ENCODE peak calls at places on chromosomes 6 and 20, in six cellular contexts. Y, N, W, S, Q and Z are unnamed samples.

GRCh38 chr6:72497186-72497585 is 124.7 kb upstream of the KCNQ5 start:
- DNase-seq in N (no peak), Q (no peak), Y (no peak), S (no peak), W (no peak), Z (no peak)

GRCh38 chr6:41734666-41735426 is 562 bp downstream of the TFEB start:
- DNase-seq in S (peak; percentile 75), N (peak; percentile 77), Y (peak; percentile 66), Q (peak; percentile 84), W (no peak), Z (peak; percentile 45)

GRCh38 chr6:148231572-148231971 is 111.1 kb upstream of the SASH1 start:
- DNase-seq in S (no peak), N (no peak), Q (no peak), W (no peak), Y (no peak), Z (no peak)

GRCh38 chr6:148747493-148748160 is 797 bp downstream of the UST start:
- DNase-seq in N (no peak), S (peak; percentile 84), Q (no peak), W (no peak), Y (peak; percentile 80), Z (no peak)

GRCh38 chr6:81892911-81893310 is 140.4 kb upstream of the TENT5A start:
- DNase-seq in W (no peak), Q (no peak), Y (no peak), N (no peak), S (no peak), Z (no peak)

GRCh38 chr20:62726716-62727583 is 18.3 kb downstream of the NTSR1 start:
- DNase-seq in S (no peak), Q (no peak), N (no peak), Y (no peak), W (no peak), Z (no peak)

GRCh38 chr6:141105481-141105880 is 1027.2 kb upstream of the GJE1 start:
- DNase-seq in S (no peak), W (no peak), N (no peak), Q (no peak), Y (peak; percentile 59), Z (no peak)

GRCh38 chr6:57262901-57263694 is 41.0 kb upstream of the RAB23 start:
- DNase-seq in S (no peak), N (no peak), Y (no peak), Q (no peak), W (no peak), Z (no peak)

GRCh38 chr20:4728121-4728520 is 6.4 kb downstream of the PRND start:
- DNase-seq in W (no peak), N (no peak), Y (no peak), S (no peak), Q (no peak), Z (no peak)
- TF ChIP-seq ATF3 in W (no peak), N (no peak), Y (no peak), S (no peak), Q (peak; percentile 44), Z (no peak)

DNA sequence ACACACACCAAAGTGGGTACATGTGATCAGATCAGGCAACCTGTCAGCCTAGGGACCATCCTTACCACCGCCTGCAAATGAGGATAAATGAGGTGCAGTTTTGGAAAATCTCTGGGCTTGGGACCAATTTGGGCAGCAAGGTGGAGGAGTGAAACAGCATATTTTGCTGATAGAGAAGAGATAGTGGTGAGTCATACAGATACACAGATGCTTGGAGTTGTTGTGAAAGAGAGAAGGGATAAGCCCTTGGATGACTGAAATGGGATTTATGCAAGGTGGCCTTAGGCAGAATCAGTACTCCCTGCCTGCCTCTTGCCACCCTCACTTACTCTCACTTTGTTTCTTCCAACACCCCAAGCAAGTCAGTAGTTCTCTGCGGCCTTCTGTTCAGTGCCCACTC is 34.7 kb downstream of the BMP2 start:
- DNase-seq in Q (no peak), N (no peak), W (no peak), Y (no peak), S (no peak), Z (no peak)
- TF ChIP-seq ATF3 in Q (no peak), N (no peak), W (no peak), Y (no peak), S (no peak), Z (no peak)

GRCh38 chr6:29968130-29968529 is 25.8 kb downstream of the HLA-A start:
- DNase-seq in Y (no peak), N (peak; percentile 35), S (no peak), W (no peak), Q (no peak), Z (peak; percentile 40)

GRCh38 chr6:29964904-29965872 is 22.9 kb downstream of the HLA-A start:
- DNase-seq in S (no peak), W (peak; percentile 89), Y (peak; percentile 35), Q (peak; percentile 87), N (peak; percentile 94), Z (peak; percentile 73)

GRCh38 chr6:29965873-29966601 is 23.7 kb downstream of the HLA-A start:
- DNase-seq in S (no peak), N (peak; percentile 95), W (peak; percentile 62), Y (no peak), Q (peak; percentile 65), Z (peak; percentile 91)

GRCh38 chr6:29968905-29969304 is 26.6 kb downstream of the HLA-A start:
- DNase-seq in W (no peak), S (no peak), Q (no peak), N (no peak), Y (no peak), Z (no peak)

GRCh38 chr6:29967379-29968010 is 25.2 kb downstream of the HLA-A start:
- DNase-seq in Q (peak; percentile 86), Y (no peak), S (no peak), W (peak; percentile 11), N (peak; percentile 81), Z (peak; percentile 60)
- TF ChIP-seq ATF3 in Q (peak; percentile 81), Y (no peak), S (no peak), W (no peak), N (no peak), Z (no peak)

GRCh38 chr20:32779500-32780215 is 17.5 kb downstream of the DNMT3B start:
- DNase-seq in S (peak; percentile 86), Y (peak; percentile 81), Q (peak; percentile 75), N (no peak), W (no peak), Z (no peak)
- TF ChIP-seq ATF3 in S (no peak), Y (no peak), Q (no peak), N (no peak), W (no peak), Z (no peak)

GRCh38 chr6:35650015-35650414 is 38.7 kb downstream of the FKBP5 start:
- DNase-seq in Q (no peak), W (no peak), S (no peak), Y (no peak), N (no peak), Z (no peak)
- TF ChIP-seq ATF3 in Q (no peak), W (no peak), S (no peak), Y (no peak), N (no peak), Z (no peak)

GRCh38 chr6:45371924-45372582 is 5.7 kb downstream of the SUPT3H start:
- DNase-seq in Y (no peak), N (no peak), Q (no peak), S (no peak), W (no peak), Z (no peak)
- TF ChIP-seq ATF3 in Y (no peak), N (no peak), Q (no peak), S (no peak), W (no peak), Z (no peak)

GRCh38 chr20:34875657-34876160 is 703 bp upstream of the ACSS2 start:
- DNase-seq in S (no peak), Y (no peak), W (no peak), N (no peak), Q (no peak), Z (no peak)
- TF ChIP-seq ATF3 in S (no peak), Y (no peak), W (no peak), N (no peak), Q (no peak), Z (no peak)

DNA sequence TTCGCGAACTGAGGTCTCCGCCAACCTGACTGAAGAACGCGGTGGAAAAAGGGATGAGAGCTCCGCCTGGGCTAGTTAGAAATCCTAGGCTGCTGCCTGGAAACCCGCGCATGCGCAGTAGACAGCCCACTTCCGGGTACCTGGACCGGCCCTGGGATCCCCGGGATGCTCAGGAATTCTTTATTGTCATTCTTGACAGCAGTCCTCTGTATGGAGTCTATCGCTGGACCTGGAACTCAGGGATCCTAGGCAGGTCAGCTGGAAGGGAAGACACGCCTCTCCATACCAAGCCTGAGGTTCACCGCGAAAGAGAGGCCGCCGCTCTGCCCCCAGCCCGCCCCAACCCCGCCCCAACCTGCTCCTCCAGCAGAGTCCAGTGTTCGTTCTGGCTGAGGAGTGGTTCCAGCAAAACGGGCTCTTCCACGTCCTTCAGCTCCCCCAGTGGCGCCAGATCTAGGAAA is 1379.2 kb upstream of the DEFB115 start:
- DNase-seq in N (peak; percentile 54), Q (peak; percentile 27), W (no peak), Y (no peak), S (no peak), Z (no peak)
- TF ChIP-seq ATF3 in N (no peak), Q (no peak), W (no peak), Y (no peak), S (no peak), Z (no peak)